ENCODE peak calls at places on chromosomes 2 and 18, in four cellular contexts. W is amniotic stem cell, X is non-pigmented ciliary epithelial cell, J is T-helper 17 cell. B is an unnamed sample.

GRCh38 chr2:1010373-1011017 is 59.8 kb downstream of the SNTG2 start:
- DNase-seq in X (no peak), W (no peak), J (no peak), B (no peak)

GRCh38 chr2:73292316-73292905 is 937 bp downstream of the EGR4 start:
- DNase-seq in W (no peak), J (no peak), X (no peak), B (no peak)

GRCh38 chr2:174336403-174337336 is 1.9 kb downstream of the SP9 start:
- DNase-seq in W (no peak), J (no peak), X (no peak), B (no peak)

GRCh38 chr2:232937278-232937906 is 67.3 kb downstream of the SNORC start:
- DNase-seq in X (peak), W (no peak), J (no peak), B (no peak)

GRCh38 chr2:197261808-197262226 is 48.8 kb downstream of the ANKRD44 start:
- DNase-seq in J (no peak), W (no peak), X (no peak), B (no peak)

GRCh38 chr18:49061906-49062831 is 111.4 kb upstream of the SMAD7 start:
- DNase-seq in W (no peak), J (no peak), X (no peak), B (no peak)

GRCh38 chr18:74281011-74281638 is 10.6 kb downstream of the CYB5A start:
- DNase-seq in X (no peak), J (no peak), W (no peak), B (no peak)

GRCh38 chr2:97693476-97693875 is 19.9 kb upstream of the ZAP70 start:
- DNase-seq in X (no peak), W (no peak), J (no peak), B (no peak)

GRCh38 chr2:170771049-170771937 is 1.1 kb downstream of the ERICH2 start:
- DNase-seq in W (no peak), X (no peak), J (peak), B (no peak)

GRCh38 chr2:238439093-238439849 is 12.5 kb downstream of the ASB1 start:
- DNase-seq in W (peak), X (peak), J (no peak), B (no peak)

GRCh38 chr18:59852548-59852947 is 47.2 kb upstream of the PMAIP1 start:
- DNase-seq in J (no peak), X (no peak), W (no peak), B (no peak)

GRCh38 chr2:191023235-191023679 is 9.3 kb upstream of the STAT1 start:
- DNase-seq in J (no peak), X (no peak), W (no peak), B (no peak)

GRCh38 chr18:45542043-45542442 is 73.2 kb upstream of the SLC14A2 start:
- DNase-seq in X (no peak), W (no peak), J (no peak), B (no peak)

GRCh38 chr2:38495880-38496279 is 106.8 kb downstream of the HNRNPLL start:
- DNase-seq in J (no peak), X (no peak), W (no peak), B (no peak)

GRCh38 chr2:47004905-47005495 is 89.4 kb upstream of the MCFD2 start:
- DNase-seq in J (no peak), W (no peak), X (no peak), B (no peak)

GRCh38 chr2:203681978-203682377 is 24.5 kb upstream of the CD28 start:
- DNase-seq in X (no peak), J (no peak), W (no peak), B (no peak)

GRCh38 chr2:6423131-6423530 is 442.6 kb downstream of the CMPK2 start:
- DNase-seq in X (no peak), W (no peak), J (no peak), B (no peak)

GRCh38 chr2:16091576-16092282 is 151.4 kb downstream of the MYCN start:
- DNase-seq in J (no peak), X (no peak), W (no peak), B (no peak)

B was measured in hypothalamus.